ENCODE peak calls at places on chromosomes 3 and 15, in four cellular contexts. T, C, B and Z are unnamed samples.

GRCh38 chr3:48151058-48151806 is 37.0 kb downstream of the CDC25A start:
- DNase-seq in T (no peak), C (peak), B (peak), Z (peak)

GRCh38 chr3:15051531-15051930 is 13.6 kb downstream of the MRPS25 start:
- DNase-seq in B (peak), C (peak), T (no peak), Z (no peak)

GRCh38 chr15:41940441-41940857 is 31.9 kb downstream of the EHD4 start:
- DNase-seq in C (peak), B (no peak), T (no peak), Z (no peak)

GRCh38 chr3:171811059-171811912 is 1.0 kb upstream of the PLD1 start:
- DNase-seq in T (no peak), C (no peak), B (no peak), Z (no peak)

GRCh38 chr15:29669823-29670222 is 152.4 kb downstream of the TJP1 start:
- DNase-seq in C (no peak), B (no peak), T (no peak), Z (no peak)

GRCh38 chr3:135623558-135623957 is 342.0 kb upstream of the PPP2R3A start:
- DNase-seq in B (no peak), C (no peak), T (no peak), Z (no peak)

GRCh38 chr3:184546252-184546651 is 15.3 kb upstream of the EPHB3 start:
- DNase-seq in B (no peak), T (no peak), C (no peak), Z (no peak)

GRCh38 chr3:46893763-46894162 is 16.2 kb downstream of the PTH1R start:
- DNase-seq in C (no peak), T (no peak), B (no peak), Z (no peak)

GRCh38 chr3:46675426-46675825 is 18.1 kb downstream of the ALS2CL start:
- DNase-seq in C (no peak), T (no peak), B (no peak), Z (no peak)

GRCh38 chr3:62632510-62633294 is 242.5 kb downstream of the CADPS start:
- DNase-seq in C (no peak), T (no peak), B (no peak), Z (no peak)

GRCh38 chr3:49119439-49119838 is 1.2 kb downstream of the USP19 start:
- DNase-seq in C (no peak), B (no peak), T (no peak), Z (no peak)

GRCh38 chr15:67144609-67145306 is 79.4 kb downstream of the SMAD3 start:
- DNase-seq in T (no peak), C (peak), B (no peak), Z (no peak)

GRCh38 chr3:16319307-16319706 is 54.3 kb downstream of the OXNAD1 start:
- DNase-seq in B (no peak), C (peak), T (no peak), Z (no peak)

GRCh38 chr3:87488725-87489124 is 212.3 kb upstream of the POU1F1 start:
- DNase-seq in T (no peak), B (no peak), C (no peak), Z (no peak)

GRCh38 chr3:43142472-43142871 is 36.6 kb upstream of the POMGNT2 start:
- DNase-seq in B (no peak), C (no peak), T (no peak), Z (no peak)

GRCh38 chr15:41955100-41955499 is 17.3 kb downstream of the EHD4 start:
- DNase-seq in C (no peak), T (no peak), B (no peak), Z (no peak)

GRCh38 chr15:99644913-99645549 is 79.2 kb downstream of the MEF2A start:
- DNase-seq in B (no peak), T (no peak), C (no peak), Z (no peak)

GRCh38 chr3:196654691-196655090 is 15.2 kb downstream of the NRROS start:
- DNase-seq in C (no peak), T (peak), B (no peak), Z (no peak)

GRCh38 chr3:81998139-81998755 is 236.8 kb upstream of the GBE1 start:
- DNase-seq in T (no peak), C (no peak), B (no peak), Z (peak)

GRCh38 chr15:62742409-62743171 is 300.0 kb upstream of the TPM1 start:
- DNase-seq in B (no peak), T (no peak), C (no peak), Z (peak)

GRCh38 chr3:151305778-151306157 is 10.9 kb downstream of the GPR87 start:
- DNase-seq in C (no peak), T (no peak), B (no peak), Z (no peak)

GRCh38 chr3:33645060-33645841 is 72.8 kb downstream of the CLASP2 start:
- DNase-seq in C (no peak), T (no peak), B (no peak), Z (peak)